ENCODE peak calls at places on chromosome 17, in five cellular contexts. K is GM23338, J is transverse colon, C is lung, D is IMR-90. S is an unnamed sample.

GRCh38 chr17:50166518-50167181 is 845 bp downstream of the SGCA start:
- DNase-seq in K (no peak), J (no peak), C (no peak), D (no peak), S (no peak)

GRCh38 chr17:4515501-4515900 is 16.8 kb downstream of the SPNS2 start:
- DNase-seq in K (no peak), J (no peak), C (no peak), D (no peak), S (no peak)

GRCh38 chr17:27669136-27669535 is 38.1 kb downstream of the LGALS9 start:
- DNase-seq in K (no peak), J (no peak), C (no peak), D (no peak), S (no peak)

GRCh38 chr17:16652847-16653366 is 743 bp downstream of the ZNF624 start:
- DNase-seq in K (no peak), J (no peak), C (no peak), D (no peak), S (no peak)

GRCh38 chr17:520447-521167 is 168.0 kb upstream of the RPH3AL start:
- DNase-seq in K (peak; percentile 68), J (no peak), C (no peak), D (peak; percentile 71), S (no peak)

GRCh38 chr17:418421-418751 is 65.8 kb upstream of the RPH3AL start:
- DNase-seq in K (no peak), J (no peak), C (no peak), D (no peak), S (no peak)

GRCh38 chr17:63029520-63029919 is 63.5 kb downstream of the TANC2 start:
- DNase-seq in K (no peak), J (no peak), C (no peak), D (peak; percentile 72), S (no peak)

GRCh38 chr17:77634710-77635109 is 323.8 kb upstream of the TNRC6C start:
- DNase-seq in K (no peak), J (peak; percentile 20), C (no peak), D (no peak), S (no peak)

GRCh38 chr17:70138309-70138865 is 30.9 kb upstream of the KCNJ2 start:
- DNase-seq in K (no peak), J (no peak), C (no peak), D (no peak), S (no peak)

GRCh38 chr17:7549401-7550055 is 670 bp downstream of the TNFSF12 start:
- DNase-seq in K (no peak), J (peak; percentile 62), C (peak; percentile 39), D (no peak), S (no peak)

GRCh38 chr17:50785942-50786570 is 18.7 kb upstream of the ANKRD40CL start:
- DNase-seq in K (no peak), J (no peak), C (no peak), D (peak; percentile 90), S (no peak)

GRCh38 chr17:75758131-75758905 is 6.7 kb downstream of the GALK1 start:
- DNase-seq in K (peak; percentile 64), J (no peak), C (no peak), D (no peak), S (no peak)

GRCh38 chr17:54754560-54754959 is 146.1 kb upstream of the TOM1L1 start:
- DNase-seq in K (peak; percentile 55), J (no peak), C (no peak), D (no peak), S (peak; percentile 57)

GRCh38 chr17:72175787-72176515 is 55.1 kb downstream of the SOX9 start:
- DNase-seq in K (no peak), J (no peak), C (no peak), D (peak; percentile 55), S (peak; percentile 54)

GRCh38 chr17:29677139-29677834 is 54.6 kb upstream of the CORO6 start:
- DNase-seq in K (no peak), J (no peak), C (no peak), D (no peak), S (no peak)

GRCh38 chr17:56914641-56915263 is 903 bp upstream of the TRIM25 start:
- DNase-seq in K (no peak), J (no peak), C (no peak), D (no peak), S (no peak)

GRCh38 chr17:55121268-55121667 is 143.5 kb upstream of the HLF start:
- DNase-seq in K (no peak), J (no peak), C (no peak), D (no peak), S (no peak)

GRCh38 chr17:40598021-40598927 is 33.0 kb upstream of the CCR7 start:
- DNase-seq in K (no peak), J (no peak), C (no peak), D (no peak), S (no peak)

GRCh38 chr17:28716740-28717577 is 709 bp downstream of the RAB34 start:
- DNase-seq in K (peak; percentile 66), J (no peak), C (no peak), D (peak; percentile 19), S (peak; percentile 43)

GRCh38 chr17:6073620-6074019 is 3.4 kb downstream of the WSCD1 start:
- DNase-seq in K (no peak), J (no peak), C (no peak), D (no peak), S (no peak)

GRCh38 chr17:20097362-20097761 is 88.2 kb downstream of the SPECC1 start:
- DNase-seq in K (no peak), J (no peak), C (no peak), D (no peak), S (no peak)

GRCh38 chr17:12821376-12821940 is 32.2 kb downstream of the ARHGAP44 start:
- DNase-seq in K (no peak), J (peak; percentile 49), C (no peak), D (peak; percentile 5), S (no peak)

GRCh38 chr17:18065546-18065945 is 22.2 kb upstream of the DRG2 start:
- DNase-seq in K (no peak), J (no peak), C (no peak), D (no peak), S (no peak)

GRCh38 chr17:17888821-17889220 is 52.0 kb upstream of the SREBF1 start:
- DNase-seq in K (peak; percentile 82), J (no peak), C (no peak), D (peak; percentile 11), S (peak; percentile 50)

GRCh38 chr17:37361543-37361942 is 14.2 kb upstream of the C17orf78 start:
- DNase-seq in K (no peak), J (no peak), C (no peak), D (no peak), S (no peak)

GRCh38 chr17:33228548-33228947 is 64.5 kb downstream of the ASIC2 start:
- DNase-seq in K (no peak), J (no peak), C (no peak), D (no peak), S (no peak)

GRCh38 chr17:58783380-58783779 is 27.7 kb downstream of the PPM1E start:
- DNase-seq in K (no peak), J (no peak), C (no peak), D (no peak), S (peak; percentile 7)

GRCh38 chr17:35373532-35373983 is at the start of gene SLFN11:
- DNase-seq in K (peak; percentile 55), J (peak; percentile 85), C (peak; percentile 78), D (peak; percentile 97), S (peak; percentile 93)

GRCh38 chr17:3574231-3574630 is 16.6 kb upstream of the TRPV3 start:
- DNase-seq in K (no peak), J (no peak), C (no peak), D (no peak), S (no peak)

GRCh38 chr17:18974407-18975149 is 22.6 kb downstream of the SLC5A10 start:
- DNase-seq in K (no peak), J (no peak), C (no peak), D (peak; percentile 40), S (no peak)

GRCh38 chr17:69819316-69820087 is 255.5 kb upstream of the KCNJ16 start:
- DNase-seq in K (no peak), J (no peak), C (no peak), D (peak; percentile 67), S (no peak)

GRCh38 chr17:22286337-22287041 is 594.2 kb downstream of the KCNJ18 start:
- DNase-seq in K (no peak), J (no peak), C (peak; percentile 24), D (no peak), S (no peak)

GRCh38 chr17:79425686-79426085 is 185.2 kb downstream of the RBFOX3 start:
- DNase-seq in K (no peak), J (no peak), C (no peak), D (no peak), S (no peak)
- H3K4me1 ChIP-seq in K (no peaks in the 10 kb centered on the region), J (no peaks in the 10 kb centered on the region), C (no peaks in the 10 kb centered on the region), D (no peaks in the 10 kb centered on the region), S (no peaks in the 10 kb centered on the region)

GRCh38 chr17:82783498-82783897 is 31.6 kb downstream of the TBCD start:
- DNase-seq in K (no peak), J (no peak), C (no peak), D (no peak), S (no peak)

GRCh38 chr17:82787081-82787848 is 35.4 kb downstream of the TBCD start:
- DNase-seq in K (no peak), J (peak; percentile 34), C (no peak), D (no peak), S (no peak)

GRCh38 chr17:82789051-82789592 is 37.3 kb downstream of the TBCD start:
- DNase-seq in K (no peak), J (no peak), C (no peak), D (no peak), S (no peak)

GRCh38 chr17:82788206-82789001 is 36.5 kb downstream of the TBCD start:
- DNase-seq in K (no peak), J (no peak), C (no peak), D (no peak), S (no peak)

DNA sequence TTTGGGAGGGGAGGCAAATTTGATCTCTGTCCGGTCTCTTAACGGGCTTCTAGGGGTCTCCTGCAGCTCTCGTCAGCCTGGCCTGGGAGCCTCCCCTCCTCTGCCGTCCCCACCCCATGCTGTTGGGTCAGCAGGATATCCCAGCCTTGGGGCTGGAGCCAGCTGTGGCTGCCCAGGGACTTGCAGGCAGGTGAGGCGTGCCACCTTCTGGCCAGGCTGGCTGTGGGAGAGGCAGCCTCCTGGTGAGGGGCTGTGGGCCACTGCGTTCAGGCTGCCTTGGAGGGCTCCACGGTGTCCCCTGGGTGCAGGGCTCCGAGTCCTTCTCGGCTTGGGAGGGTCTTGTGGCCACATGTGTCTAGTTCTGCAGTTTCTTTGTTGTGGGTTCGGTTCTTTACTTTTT is 34.6 kb downstream of the TBCD start:
- DNase-seq in K (no peak), J (no peak), C (no peak), D (no peak), S (no peak)
- TF ChIP-seq CTCF in K (no peak), J (no peak), C (no peak), D (no peak), S (no peak)

GRCh38 chr17:42522263-42522790 is 13.7 kb upstream of the NAGLU start:
- DNase-seq in K (no peak), J (no peak), C (no peak), D (no peak), S (no peak)
- H3K4me1 ChIP-seq in K (peaks cover 23% of the 10 kb centered on the region), J (peaks cover 60% of the 10 kb centered on the region), C (peaks cover 43% of the 10 kb centered on the region), D (peaks cover 54% of the 10 kb centered on the region), S (peaks cover 29% of the 10 kb centered on the region)

GRCh38 chr17:44070455-44071197 is at the start of gene G6PC3:
- DNase-seq in K (peak; percentile 99), J (peak; percentile 96), C (peak; percentile 94), D (peak; percentile 98), S (peak; percentile 93)
- TF ChIP-seq CTCF in K (no peak), J (no peak), C (no peak), D (peak; percentile 11), S (no peak)

S was measured in A673.